ENCODE peak calls at places on chromosomes 13 and 19, in ten cellular contexts. One of them, this sample, is unnamed. For H3K4me1, the result is how much of the 10 kb centered on the place peaks cover.

GRCh38 chr13:99495478-99496321 is 5.6 kb upstream of the TM9SF2 start:
- DNase-seq in CD8-positive, alpha-beta memory T cell: no peak
- DNase-seq in transverse colon: no peak
- DNase-seq in heart left ventricle: no peak
- DNase-seq in right cardiac atrium: no peak
- DNase-seq in A549: no peak
- DNase-seq in GM23338: no peak
- DNase-seq in body of pancreas: no peak
- DNase-seq in endodermal cell: no peak
- DNase-seq in CD4-positive, CD25-positive, alpha-beta regulatory T cell: no peak
- DNase-seq in this sample: no peak

GRCh38 chr19:18017275-18018083 is 9.5 kb downstream of the ARRDC2 start:
- DNase-seq in transverse colon: no peak
- DNase-seq in endodermal cell: no peak
- DNase-seq in right cardiac atrium: peak
- DNase-seq in body of pancreas: no peak
- DNase-seq in A549: no peak
- DNase-seq in CD4-positive, CD25-positive, alpha-beta regulatory T cell: no peak
- DNase-seq in heart left ventricle: no peak
- DNase-seq in GM23338: no peak
- DNase-seq in CD8-positive, alpha-beta memory T cell: no peak
- DNase-seq in this sample: no peak

GRCh38 chr19:36215276-36216171 is 618 bp downstream of the ZNF146 start:
- DNase-seq in transverse colon: peak
- DNase-seq in CD4-positive, CD25-positive, alpha-beta regulatory T cell: no peak
- DNase-seq in CD8-positive, alpha-beta memory T cell: no peak
- DNase-seq in body of pancreas: no peak
- DNase-seq in A549: peak
- DNase-seq in endodermal cell: no peak
- DNase-seq in right cardiac atrium: no peak
- DNase-seq in GM23338: peak
- DNase-seq in heart left ventricle: no peak
- DNase-seq in this sample: no peak

GRCh38 chr19:50250450-50251136 is 47.2 kb downstream of the MYH14 start:
- DNase-seq in CD4-positive, CD25-positive, alpha-beta regulatory T cell: no peak
- DNase-seq in heart left ventricle: no peak
- DNase-seq in GM23338: no peak
- DNase-seq in CD8-positive, alpha-beta memory T cell: no peak
- DNase-seq in right cardiac atrium: no peak
- DNase-seq in body of pancreas: no peak
- DNase-seq in endodermal cell: no peak
- DNase-seq in A549: no peak
- DNase-seq in transverse colon: no peak
- DNase-seq in this sample: no peak

GRCh38 chr19:7868326-7868670 is 5.9 kb downstream of the PRR36 start:
- DNase-seq in CD8-positive, alpha-beta memory T cell: no peak
- DNase-seq in transverse colon: no peak
- DNase-seq in body of pancreas: no peak
- DNase-seq in endodermal cell: no peak
- DNase-seq in CD4-positive, CD25-positive, alpha-beta regulatory T cell: no peak
- DNase-seq in right cardiac atrium: peak
- DNase-seq in GM23338: peak
- DNase-seq in heart left ventricle: no peak
- DNase-seq in A549: peak
- DNase-seq in this sample: peak

GRCh38 chr19:6060600-6061391 is 49.5 kb downstream of the RFX2 start:
- DNase-seq in right cardiac atrium: no peak
- DNase-seq in CD8-positive, alpha-beta memory T cell: no peak
- DNase-seq in A549: no peak
- DNase-seq in CD4-positive, CD25-positive, alpha-beta regulatory T cell: peak
- DNase-seq in endodermal cell: peak
- DNase-seq in GM23338: no peak
- DNase-seq in transverse colon: no peak
- DNase-seq in heart left ventricle: no peak
- DNase-seq in body of pancreas: no peak
- DNase-seq in this sample: no peak

GRCh38 chr19:6069268-6069771 is 41.0 kb downstream of the RFX2 start:
- DNase-seq in right cardiac atrium: no peak
- DNase-seq in transverse colon: no peak
- DNase-seq in A549: no peak
- DNase-seq in CD4-positive, CD25-positive, alpha-beta regulatory T cell: no peak
- DNase-seq in body of pancreas: no peak
- DNase-seq in heart left ventricle: no peak
- DNase-seq in CD8-positive, alpha-beta memory T cell: peak
- DNase-seq in endodermal cell: no peak
- DNase-seq in GM23338: no peak
- DNase-seq in this sample: no peak

GRCh38 chr13:18946738-18947137 is 234.9 kb downstream of the TUBA3C start:
- DNase-seq in A549: no peak
- DNase-seq in GM23338: no peak
- DNase-seq in transverse colon: no peak
- DNase-seq in CD4-positive, CD25-positive, alpha-beta regulatory T cell: no peak
- DNase-seq in CD8-positive, alpha-beta memory T cell: no peak
- DNase-seq in right cardiac atrium: no peak
- DNase-seq in body of pancreas: no peak
- DNase-seq in endodermal cell: peak
- DNase-seq in heart left ventricle: no peak
- DNase-seq in this sample: no peak

GRCh38 chr13:41603917-41604316 is 146.6 kb downstream of the RGCC start:
- DNase-seq in A549: peak
- DNase-seq in CD8-positive, alpha-beta memory T cell: no peak
- DNase-seq in transverse colon: no peak
- DNase-seq in GM23338: no peak
- DNase-seq in right cardiac atrium: no peak
- DNase-seq in heart left ventricle: no peak
- DNase-seq in body of pancreas: no peak
- DNase-seq in endodermal cell: no peak
- DNase-seq in CD4-positive, CD25-positive, alpha-beta regulatory T cell: no peak
- DNase-seq in this sample: no peak

GRCh38 chr19:23249911-23250649 is at the start of gene ZNF724:
- DNase-seq in CD4-positive, CD25-positive, alpha-beta regulatory T cell: peak
- DNase-seq in right cardiac atrium: peak
- DNase-seq in GM23338: peak
- DNase-seq in A549: peak
- DNase-seq in body of pancreas: peak
- DNase-seq in endodermal cell: peak
- DNase-seq in heart left ventricle: peak
- DNase-seq in transverse colon: peak
- DNase-seq in CD8-positive, alpha-beta memory T cell: peak
- DNase-seq in this sample: peak

DNA sequence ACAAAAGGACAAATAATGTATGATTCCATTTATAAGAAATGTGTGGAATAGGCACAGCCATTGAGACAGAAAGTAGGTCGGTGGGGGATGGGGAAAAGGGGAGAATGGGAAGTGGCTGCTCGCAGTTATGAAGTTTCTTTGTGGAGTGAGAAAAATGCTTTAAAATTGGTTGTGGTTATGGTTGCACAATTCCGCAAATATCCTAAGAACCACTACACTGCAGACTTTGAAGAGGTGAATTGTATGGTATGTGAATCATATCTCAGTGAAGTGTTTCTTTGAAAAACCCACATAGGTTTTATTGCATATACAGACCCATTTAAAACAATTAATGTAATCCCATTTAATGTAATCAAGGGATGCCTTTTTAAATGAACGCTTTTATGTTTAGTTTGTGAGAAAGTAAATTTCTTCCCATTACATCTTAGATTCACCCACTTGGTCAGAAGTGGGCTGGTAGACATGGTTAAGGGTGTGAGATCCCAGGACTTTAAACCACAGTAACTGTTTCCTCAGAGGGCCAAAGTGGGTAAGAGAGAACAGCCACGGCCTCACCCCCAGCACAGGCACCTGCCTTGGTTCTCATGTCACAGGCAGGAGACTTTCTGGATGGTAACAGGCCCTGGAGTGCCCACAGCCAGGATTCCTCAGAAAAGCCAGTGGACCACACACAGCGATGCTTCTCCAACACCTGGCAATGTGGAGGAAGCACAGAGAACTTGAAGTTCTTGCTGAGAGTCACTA is 119.3 kb upstream of the GJB6 start:
- DNase-seq in heart left ventricle: no peak
- DNase-seq in CD8-positive, alpha-beta memory T cell: no peak
- DNase-seq in right cardiac atrium: no peak
- DNase-seq in endodermal cell: no peak
- DNase-seq in body of pancreas: peak
- DNase-seq in transverse colon: no peak
- DNase-seq in CD4-positive, CD25-positive, alpha-beta regulatory T cell: no peak
- DNase-seq in A549: no peak
- DNase-seq in GM23338: no peak
- DNase-seq in this sample: no peak
- H3K4me1 ChIP-seq in heart left ventricle: under half
- H3K4me1 ChIP-seq in CD8-positive, alpha-beta memory T cell: under half
- H3K4me1 ChIP-seq in right cardiac atrium: under half
- H3K4me1 ChIP-seq in endodermal cell: under half
- H3K4me1 ChIP-seq in body of pancreas: under half
- H3K4me1 ChIP-seq in transverse colon: under half
- H3K4me1 ChIP-seq in CD4-positive, CD25-positive, alpha-beta regulatory T cell: under half
- H3K4me1 ChIP-seq in A549: under half
- H3K4me1 ChIP-seq in GM23338: under half
- H3K4me1 ChIP-seq in this sample: under half

GRCh38 chr19:45492627-45493470 is 4.0 kb downstream of the RTN2 start:
- DNase-seq in heart left ventricle: peak
- DNase-seq in body of pancreas: no peak
- DNase-seq in CD8-positive, alpha-beta memory T cell: no peak
- DNase-seq in CD4-positive, CD25-positive, alpha-beta regulatory T cell: no peak
- DNase-seq in GM23338: peak
- DNase-seq in right cardiac atrium: peak
- DNase-seq in A549: peak
- DNase-seq in endodermal cell: peak
- DNase-seq in transverse colon: peak
- DNase-seq in this sample: no peak
- H3K4me3 ChIP-seq in heart left ventricle: peak
- H3K4me3 ChIP-seq in body of pancreas: peak
- H3K4me3 ChIP-seq in CD8-positive, alpha-beta memory T cell: no peak
- H3K4me3 ChIP-seq in CD4-positive, CD25-positive, alpha-beta regulatory T cell: no peak
- H3K4me3 ChIP-seq in GM23338: peak
- H3K4me3 ChIP-seq in right cardiac atrium: peak
- H3K4me3 ChIP-seq in A549: peak
- H3K4me3 ChIP-seq in endodermal cell: peak
- H3K4me3 ChIP-seq in transverse colon: peak
- H3K4me3 ChIP-seq in this sample: peak

DNA sequence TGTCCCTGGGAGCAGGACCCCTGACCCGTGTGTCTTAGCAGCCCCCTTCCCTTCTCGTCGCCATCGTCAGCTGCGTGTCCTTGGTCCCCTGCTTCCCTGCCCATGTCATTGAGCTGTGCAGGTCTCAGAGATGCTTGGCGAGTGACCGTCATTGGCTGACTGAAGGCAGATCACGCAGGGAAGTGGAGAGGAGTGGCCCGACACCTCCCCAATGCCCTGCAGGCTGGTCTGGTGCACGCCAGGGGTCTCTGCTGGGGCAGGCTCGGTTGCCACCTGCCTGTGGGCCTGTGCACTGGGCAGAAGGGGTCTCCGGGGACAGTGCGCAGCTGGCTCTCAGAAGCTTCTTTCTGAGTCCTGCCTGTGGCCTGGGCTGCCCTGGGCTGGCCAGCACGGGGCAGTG is 6.2 kb downstream of the GNA11 start:
- DNase-seq in heart left ventricle: peak
- DNase-seq in CD8-positive, alpha-beta memory T cell: no peak
- DNase-seq in endodermal cell: no peak
- DNase-seq in A549: no peak
- DNase-seq in CD4-positive, CD25-positive, alpha-beta regulatory T cell: no peak
- DNase-seq in body of pancreas: no peak
- DNase-seq in GM23338: no peak
- DNase-seq in transverse colon: no peak
- DNase-seq in right cardiac atrium: peak
- DNase-seq in this sample: no peak
- H3K4me1 ChIP-seq in heart left ventricle: half or more
- H3K4me1 ChIP-seq in CD8-positive, alpha-beta memory T cell: under half
- H3K4me1 ChIP-seq in endodermal cell: under half
- H3K4me1 ChIP-seq in A549: under half
- H3K4me1 ChIP-seq in CD4-positive, CD25-positive, alpha-beta regulatory T cell: under half
- H3K4me1 ChIP-seq in body of pancreas: half or more
- H3K4me1 ChIP-seq in GM23338: under half
- H3K4me1 ChIP-seq in transverse colon: half or more
- H3K4me1 ChIP-seq in right cardiac atrium: under half
- H3K4me1 ChIP-seq in this sample: half or more

GRCh38 chr19:45878043-45878794 is 7.7 kb downstream of the IRF2BP1 start:
- DNase-seq in A549: no peak
- DNase-seq in right cardiac atrium: peak
- DNase-seq in body of pancreas: peak
- DNase-seq in endodermal cell: peak
- DNase-seq in heart left ventricle: peak
- DNase-seq in CD8-positive, alpha-beta memory T cell: no peak
- DNase-seq in transverse colon: peak
- DNase-seq in GM23338: no peak
- DNase-seq in CD4-positive, CD25-positive, alpha-beta regulatory T cell: no peak
- DNase-seq in this sample: peak

GRCh38 chr19:45879055-45879454 is 6.9 kb downstream of the IRF2BP1 start:
- DNase-seq in CD4-positive, CD25-positive, alpha-beta regulatory T cell: no peak
- DNase-seq in CD8-positive, alpha-beta memory T cell: no peak
- DNase-seq in endodermal cell: no peak
- DNase-seq in GM23338: no peak
- DNase-seq in heart left ventricle: no peak
- DNase-seq in A549: no peak
- DNase-seq in body of pancreas: peak
- DNase-seq in transverse colon: no peak
- DNase-seq in right cardiac atrium: no peak
- DNase-seq in this sample: peak

GRCh38 chr19:45874620-45874966 is 10.5 kb downstream of the FOXA3 start:
- DNase-seq in transverse colon: no peak
- DNase-seq in A549: no peak
- DNase-seq in heart left ventricle: peak
- DNase-seq in endodermal cell: no peak
- DNase-seq in right cardiac atrium: no peak
- DNase-seq in body of pancreas: no peak
- DNase-seq in CD8-positive, alpha-beta memory T cell: no peak
- DNase-seq in CD4-positive, CD25-positive, alpha-beta regulatory T cell: no peak
- DNase-seq in GM23338: no peak
- DNase-seq in this sample: no peak

GRCh38 chr19:45876161-45876410 is 9.9 kb downstream of the IRF2BP1 start:
- DNase-seq in GM23338: no peak
- DNase-seq in body of pancreas: no peak
- DNase-seq in heart left ventricle: no peak
- DNase-seq in endodermal cell: no peak
- DNase-seq in A549: no peak
- DNase-seq in transverse colon: no peak
- DNase-seq in CD4-positive, CD25-positive, alpha-beta regulatory T cell: no peak
- DNase-seq in right cardiac atrium: no peak
- DNase-seq in CD8-positive, alpha-beta memory T cell: no peak
- DNase-seq in this sample: no peak

DNA sequence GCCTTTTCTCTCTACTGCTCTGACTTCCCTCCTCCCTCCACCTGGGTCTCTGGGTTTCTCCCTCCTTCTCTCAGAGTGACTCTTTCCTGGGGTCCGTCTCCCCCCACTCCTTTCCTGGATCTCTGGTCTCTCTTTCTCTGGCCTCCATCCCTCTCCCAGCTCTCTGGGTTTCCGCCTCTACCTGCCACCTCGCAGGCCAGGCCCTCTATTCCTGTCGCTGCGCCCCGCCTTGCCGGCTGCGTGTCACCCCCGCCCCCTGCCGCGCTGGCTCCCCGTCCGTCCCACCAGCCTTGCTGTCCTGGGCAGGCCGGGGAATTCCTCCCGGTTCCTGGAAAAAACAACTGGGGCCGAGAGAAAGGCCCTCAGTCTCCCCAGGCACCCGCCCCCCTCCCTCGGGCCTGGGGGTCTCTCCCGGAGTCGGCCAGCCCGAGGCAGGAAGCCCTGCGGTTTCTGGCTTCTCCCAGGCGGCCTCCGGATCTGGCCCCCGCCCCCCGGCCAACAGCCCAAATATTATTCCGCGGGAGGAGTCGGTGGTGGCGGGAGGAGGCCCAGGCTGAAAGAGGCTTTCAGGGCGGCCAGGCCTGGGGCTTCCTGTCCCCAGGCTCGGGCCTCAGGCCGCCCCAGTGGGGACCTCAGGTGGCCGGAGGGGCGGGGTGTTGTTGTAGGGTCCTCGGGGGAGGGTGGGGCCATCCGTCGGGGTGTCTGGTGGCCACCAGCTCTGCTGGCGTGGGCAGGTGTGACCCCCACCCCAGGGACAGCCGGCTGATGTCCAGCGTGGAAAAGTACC is 9.3 kb downstream of the IRF2BP1 start:
- DNase-seq in CD4-positive, CD25-positive, alpha-beta regulatory T cell: no peak
- DNase-seq in CD8-positive, alpha-beta memory T cell: no peak
- DNase-seq in heart left ventricle: peak
- DNase-seq in GM23338: peak
- DNase-seq in right cardiac atrium: peak
- DNase-seq in A549: no peak
- DNase-seq in endodermal cell: peak
- DNase-seq in body of pancreas: peak
- DNase-seq in transverse colon: peak
- DNase-seq in this sample: peak
- H3K4me3 ChIP-seq in CD4-positive, CD25-positive, alpha-beta regulatory T cell: no peak
- H3K4me3 ChIP-seq in CD8-positive, alpha-beta memory T cell: no peak
- H3K4me3 ChIP-seq in heart left ventricle: peak
- H3K4me3 ChIP-seq in GM23338: peak
- H3K4me3 ChIP-seq in right cardiac atrium: peak
- H3K4me3 ChIP-seq in A549: no peak
- H3K4me3 ChIP-seq in endodermal cell: no peak
- H3K4me3 ChIP-seq in body of pancreas: no peak
- H3K4me3 ChIP-seq in transverse colon: peak
- H3K4me3 ChIP-seq in this sample: no peak

This sample was measured in stomach.